ENCODE peak calls at places on chromosome 1, in four cellular contexts. One of them, this sample, is unnamed.

GRCh38 chr1:10679521-10680220 is 116.8 kb downstream of the CASZ1 start:
- DNase-seq in activated T-cell treated with anti-CD3 and anti-CD28 coated beads for 24 hours: no peak
- DNase-seq in psoas muscle: no peak
- DNase-seq in T-helper 17 cell: no peak
- DNase-seq in this sample: no peak

GRCh38 chr1:117544509-117545109 is 61.2 kb upstream of the TENT5C start:
- DNase-seq in activated T-cell treated with anti-CD3 and anti-CD28 coated beads for 24 hours: no peak
- DNase-seq in psoas muscle: no peak
- DNase-seq in T-helper 17 cell: no peak
- DNase-seq in this sample: no peak

GRCh38 chr1:39293375-39294070 is 89.0 kb downstream of the MACF1 start:
- DNase-seq in activated T-cell treated with anti-CD3 and anti-CD28 coated beads for 24 hours: no peak
- DNase-seq in psoas muscle: no peak
- DNase-seq in T-helper 17 cell: no peak
- DNase-seq in this sample: no peak

GRCh38 chr1:184622136-184622823 is 132.4 kb downstream of the EDEM3 start:
- DNase-seq in activated T-cell treated with anti-CD3 and anti-CD28 coated beads for 24 hours: no peak
- DNase-seq in psoas muscle: peak; percentile 89
- DNase-seq in T-helper 17 cell: no peak
- DNase-seq in this sample: no peak

GRCh38 chr1:99506631-99507030 is 139.3 kb upstream of the PALMD start:
- DNase-seq in activated T-cell treated with anti-CD3 and anti-CD28 coated beads for 24 hours: no peak
- DNase-seq in psoas muscle: no peak
- DNase-seq in T-helper 17 cell: no peak
- DNase-seq in this sample: no peak

GRCh38 chr1:98637316-98637715 is 24.2 kb upstream of the SNX7 start:
- DNase-seq in activated T-cell treated with anti-CD3 and anti-CD28 coated beads for 24 hours: no peak
- DNase-seq in psoas muscle: no peak
- DNase-seq in T-helper 17 cell: no peak
- DNase-seq in this sample: no peak

GRCh38 chr1:100506221-100506620 is 31.7 kb upstream of the GPR88 start:
- DNase-seq in activated T-cell treated with anti-CD3 and anti-CD28 coated beads for 24 hours: no peak
- DNase-seq in psoas muscle: no peak
- DNase-seq in T-helper 17 cell: no peak
- DNase-seq in this sample: no peak

GRCh38 chr1:198623920-198624647 is 14.8 kb upstream of the PTPRC start:
- DNase-seq in activated T-cell treated with anti-CD3 and anti-CD28 coated beads for 24 hours: no peak
- DNase-seq in psoas muscle: no peak
- DNase-seq in T-helper 17 cell: no peak
- DNase-seq in this sample: no peak

GRCh38 chr1:196078691-196079090 is 529.5 kb downstream of the KCNT2 start:
- DNase-seq in activated T-cell treated with anti-CD3 and anti-CD28 coated beads for 24 hours: no peak
- DNase-seq in psoas muscle: no peak
- DNase-seq in T-helper 17 cell: no peak
- DNase-seq in this sample: no peak

GRCh38 chr1:176374967-176375569 is 87.9 kb upstream of the PAPPA2 start:
- DNase-seq in activated T-cell treated with anti-CD3 and anti-CD28 coated beads for 24 hours: peak; percentile 39
- DNase-seq in psoas muscle: peak; percentile 76
- DNase-seq in T-helper 17 cell: peak; percentile 10
- DNase-seq in this sample: peak; percentile 30

GRCh38 chr1:221562542-221563475 is 179.1 kb downstream of the DUSP10 start:
- DNase-seq in activated T-cell treated with anti-CD3 and anti-CD28 coated beads for 24 hours: no peak
- DNase-seq in psoas muscle: no peak
- DNase-seq in T-helper 17 cell: no peak
- DNase-seq in this sample: no peak

GRCh38 chr1:210598135-210598652 is 269.5 kb downstream of the HHAT start:
- DNase-seq in activated T-cell treated with anti-CD3 and anti-CD28 coated beads for 24 hours: no peak
- DNase-seq in psoas muscle: peak; percentile 81
- DNase-seq in T-helper 17 cell: no peak
- DNase-seq in this sample: no peak

GRCh38 chr1:213110349-213111300 is 59.6 kb downstream of the RPS6KC1 start:
- DNase-seq in activated T-cell treated with anti-CD3 and anti-CD28 coated beads for 24 hours: no peak
- DNase-seq in psoas muscle: no peak
- DNase-seq in T-helper 17 cell: no peak
- DNase-seq in this sample: no peak

GRCh38 chr1:75588779-75589475 is 22.0 kb downstream of the SLC44A5 start:
- DNase-seq in activated T-cell treated with anti-CD3 and anti-CD28 coated beads for 24 hours: no peak
- DNase-seq in psoas muscle: no peak
- DNase-seq in T-helper 17 cell: no peak
- DNase-seq in this sample: no peak

GRCh38 chr1:35886606-35887431 is 3.8 kb downstream of the AGO1 start:
- DNase-seq in activated T-cell treated with anti-CD3 and anti-CD28 coated beads for 24 hours: no peak
- DNase-seq in psoas muscle: no peak
- DNase-seq in T-helper 17 cell: no peak
- DNase-seq in this sample: peak; percentile 33

GRCh38 chr1:17908945-17909344 is 153.8 kb downstream of the ACTL8 start:
- DNase-seq in activated T-cell treated with anti-CD3 and anti-CD28 coated beads for 24 hours: no peak
- DNase-seq in psoas muscle: no peak
- DNase-seq in T-helper 17 cell: no peak
- DNase-seq in this sample: no peak

GRCh38 chr1:97061604-97062003 is 340.0 kb downstream of the PTBP2 start:
- DNase-seq in activated T-cell treated with anti-CD3 and anti-CD28 coated beads for 24 hours: no peak
- DNase-seq in psoas muscle: no peak
- DNase-seq in T-helper 17 cell: no peak
- DNase-seq in this sample: no peak

GRCh38 chr1:225877570-225877969 is 4.6 kb downstream of the TMEM63A start:
- DNase-seq in activated T-cell treated with anti-CD3 and anti-CD28 coated beads for 24 hours: no peak
- DNase-seq in psoas muscle: peak; percentile 87
- DNase-seq in T-helper 17 cell: no peak
- DNase-seq in this sample: no peak

GRCh38 chr1:116490588-116490987 is 80.2 kb downstream of the CD58 start:
- DNase-seq in activated T-cell treated with anti-CD3 and anti-CD28 coated beads for 24 hours: no peak
- DNase-seq in psoas muscle: no peak
- DNase-seq in T-helper 17 cell: no peak
- DNase-seq in this sample: no peak

GRCh38 chr1:244962140-244962539 is 97.8 kb upstream of the HNRNPU start:
- DNase-seq in activated T-cell treated with anti-CD3 and anti-CD28 coated beads for 24 hours: no peak
- DNase-seq in psoas muscle: no peak
- DNase-seq in T-helper 17 cell: no peak
- DNase-seq in this sample: no peak

GRCh38 chr1:62621907-62622306 is 24.6 kb downstream of the ANGPTL3 start:
- DNase-seq in activated T-cell treated with anti-CD3 and anti-CD28 coated beads for 24 hours: no peak
- DNase-seq in psoas muscle: no peak
- DNase-seq in T-helper 17 cell: no peak
- DNase-seq in this sample: no peak

GRCh38 chr1:117372863-117373412 is 5.7 kb downstream of the MAN1A2 start:
- DNase-seq in activated T-cell treated with anti-CD3 and anti-CD28 coated beads for 24 hours: no peak
- DNase-seq in psoas muscle: no peak
- DNase-seq in T-helper 17 cell: no peak
- DNase-seq in this sample: no peak

GRCh38 chr1:154076413-154076812 is 78.5 kb downstream of the NUP210L start:
- DNase-seq in activated T-cell treated with anti-CD3 and anti-CD28 coated beads for 24 hours: no peak
- DNase-seq in psoas muscle: no peak
- DNase-seq in T-helper 17 cell: no peak
- DNase-seq in this sample: no peak